ENCODE peak calls at places on chromosomes 6 and 20, in seven cellular contexts. O is kidney glomerular epithelial cell, P is AG20443, R is glomerular endothelial cell, B is NCI-H345, L is hippocampal formation, K is NCI-H1092. X is an unnamed sample.

GRCh38 chr20:58306421-58307261 is 2.9 kb upstream of the RAB22A start:
- DNase-seq in O (peak; percentile 95), P (no peak), R (no peak), B (no peak), L (no peak), K (no peak), X (no peak)

GRCh38 chr6:52843600-52843999 is 3.0 kb upstream of the GSTA5 start:
- DNase-seq in O (no peak), P (no peak), R (no peak), B (no peak), L (no peak), K (no peak), X (no peak)

GRCh38 chr6:23547851-23548250 is 578.2 kb upstream of the NRSN1 start:
- DNase-seq in O (no peak), P (no peak), R (no peak), B (no peak), L (no peak), K (peak; percentile 6), X (no peak)

GRCh38 chr20:36435799-36436541 is 105.3 kb upstream of the MYL9 start:
- DNase-seq in O (peak; percentile 8), P (peak; percentile 63), R (no peak), B (peak; percentile 85), L (no peak), K (no peak), X (no peak)

GRCh38 chr6:159969204-159969912 is 476 bp downstream of the IGF2R start:
- DNase-seq in O (no peak), P (peak; percentile 52), R (no peak), B (no peak), L (no peak), K (no peak), X (peak; percentile 26)

GRCh38 chr6:163180874-163181541 is 233.5 kb upstream of the QKI start:
- DNase-seq in O (peak; percentile 24), P (peak; percentile 77), R (peak; percentile 22), B (peak; percentile 3), L (peak; percentile 98), K (no peak), X (peak; percentile 1)

GRCh38 chr20:19275630-19276071 is 63.2 kb downstream of the SLC24A3 start:
- DNase-seq in O (no peak), P (no peak), R (no peak), B (peak; percentile 83), L (peak; percentile 15), K (peak; percentile 81), X (peak; percentile 27)

GRCh38 chr6:140082867-140083297 is 708.4 kb upstream of the CITED2 start:
- DNase-seq in O (no peak), P (peak; percentile 11), R (no peak), B (no peak), L (no peak), K (no peak), X (peak; percentile 85)

GRCh38 chr6:116115781-116116180 is 10.2 kb downstream of the COL10A1 start:
- DNase-seq in O (no peak), P (no peak), R (no peak), B (no peak), L (no peak), K (no peak), X (peak; percentile 25)

GRCh38 chr20:38726849-38727601 is 2.7 kb downstream of the SLC32A1 start:
- DNase-seq in O (no peak), P (peak; percentile 50), R (no peak), B (no peak), L (no peak), K (no peak), X (no peak)

GRCh38 chr6:57173886-57174510 is 1.9 kb downstream of the BAG2 start:
- DNase-seq in O (peak; percentile 53), P (peak; percentile 63), R (no peak), B (peak; percentile 5), L (no peak), K (no peak), X (peak; percentile 83)

GRCh38 chr6:52573295-52573694 is 3.6 kb downstream of the TRAM2 start:
- DNase-seq in O (peak; percentile 52), P (peak; percentile 54), R (no peak), B (no peak), L (no peak), K (no peak), X (peak; percentile 57)

GRCh38 chr20:46587986-46588385 is 37.5 kb upstream of the OCSTAMP start:
- DNase-seq in O (no peak), P (no peak), R (no peak), B (no peak), L (no peak), K (no peak), X (no peak)

GRCh38 chr6:20366082-20366834 is 35.4 kb upstream of the E2F3 start:
- DNase-seq in O (no peak), P (no peak), R (no peak), B (no peak), L (no peak), K (no peak), X (no peak)

GRCh38 chr20:12171927-12172581 is 254.4 kb downstream of the BTBD3 start:
- DNase-seq in O (no peak), P (peak; percentile 69), R (no peak), B (peak; percentile 87), L (no peak), K (peak; percentile 70), X (peak; percentile 85)